ENCODE peak calls at places on chromosomes 5 and 9, in seven cellular contexts. One of them, this sample, is unnamed.

GRCh38 chr5:39400711-39401385 is 23.9 kb downstream of the DAB2 start:
- DNase-seq in neuronal stem cell: no peak
- DNase-seq in A549: no peak
- DNase-seq in activated T-helper 9 cell treated with anti-CD3 and anti-CD28 coated beads, Interleukin-2, amount 50 U/mL, for 16 hours: no peak
- DNase-seq in HT-29: no peak
- DNase-seq in hypothalamus: no peak
- DNase-seq in activated T-helper 1 cell treated with anti-CD3 and anti-CD28 coated beads, Interleukin-12 subunit alpha, Interleukin-12 subunit beta, Interleukin-2, Interleukin-4 antibody, amounts not matched to agents 30 ng/mL and 10 ng/mL and 1 ng/mL, durations not matched to agents 14 hours and 24 hours and 36 hours: no peak
- DNase-seq in this sample: no peak

GRCh38 chr9:5630038-5630507 is 1.2 kb downstream of the RIC1 start:
- DNase-seq in neuronal stem cell: peak
- DNase-seq in A549: peak
- DNase-seq in activated T-helper 9 cell treated with anti-CD3 and anti-CD28 coated beads, Interleukin-2, amount 50 U/mL, for 16 hours: no peak
- DNase-seq in HT-29: peak
- DNase-seq in hypothalamus: no peak
- DNase-seq in activated T-helper 1 cell treated with anti-CD3 and anti-CD28 coated beads, Interleukin-12 subunit alpha, Interleukin-12 subunit beta, Interleukin-2, Interleukin-4 antibody, amounts not matched to agents 30 ng/mL and 10 ng/mL and 1 ng/mL, durations not matched to agents 14 hours and 24 hours and 36 hours: no peak
- DNase-seq in this sample: peak

GRCh38 chr5:66877843-66878242 is 281.6 kb downstream of the MAST4 start:
- DNase-seq in neuronal stem cell: no peak
- DNase-seq in A549: peak
- DNase-seq in activated T-helper 9 cell treated with anti-CD3 and anti-CD28 coated beads, Interleukin-2, amount 50 U/mL, for 16 hours: no peak
- DNase-seq in HT-29: peak
- DNase-seq in hypothalamus: no peak
- DNase-seq in activated T-helper 1 cell treated with anti-CD3 and anti-CD28 coated beads, Interleukin-12 subunit alpha, Interleukin-12 subunit beta, Interleukin-2, Interleukin-4 antibody, amounts not matched to agents 30 ng/mL and 10 ng/mL and 1 ng/mL, durations not matched to agents 14 hours and 24 hours and 36 hours: no peak
- DNase-seq in this sample: peak

GRCh38 chr5:108884736-108885135 is 137.0 kb downstream of the FER start:
- DNase-seq in neuronal stem cell: no peak
- DNase-seq in A549: peak
- DNase-seq in activated T-helper 9 cell treated with anti-CD3 and anti-CD28 coated beads, Interleukin-2, amount 50 U/mL, for 16 hours: no peak
- DNase-seq in HT-29: no peak
- DNase-seq in hypothalamus: no peak
- DNase-seq in activated T-helper 1 cell treated with anti-CD3 and anti-CD28 coated beads, Interleukin-12 subunit alpha, Interleukin-12 subunit beta, Interleukin-2, Interleukin-4 antibody, amounts not matched to agents 30 ng/mL and 10 ng/mL and 1 ng/mL, durations not matched to agents 14 hours and 24 hours and 36 hours: no peak
- DNase-seq in this sample: no peak

GRCh38 chr5:160287378-160288051 is 24.8 kb downstream of the CCNJL start:
- DNase-seq in neuronal stem cell: peak
- DNase-seq in A549: no peak
- DNase-seq in activated T-helper 9 cell treated with anti-CD3 and anti-CD28 coated beads, Interleukin-2, amount 50 U/mL, for 16 hours: no peak
- DNase-seq in HT-29: no peak
- DNase-seq in hypothalamus: peak
- DNase-seq in activated T-helper 1 cell treated with anti-CD3 and anti-CD28 coated beads, Interleukin-12 subunit alpha, Interleukin-12 subunit beta, Interleukin-2, Interleukin-4 antibody, amounts not matched to agents 30 ng/mL and 10 ng/mL and 1 ng/mL, durations not matched to agents 14 hours and 24 hours and 36 hours: no peak
- DNase-seq in this sample: peak

GRCh38 chr5:157345067-157345466 is 79.1 kb downstream of the CYFIP2 start:
- DNase-seq in neuronal stem cell: no peak
- DNase-seq in A549: no peak
- DNase-seq in activated T-helper 9 cell treated with anti-CD3 and anti-CD28 coated beads, Interleukin-2, amount 50 U/mL, for 16 hours: no peak
- DNase-seq in HT-29: no peak
- DNase-seq in hypothalamus: no peak
- DNase-seq in activated T-helper 1 cell treated with anti-CD3 and anti-CD28 coated beads, Interleukin-12 subunit alpha, Interleukin-12 subunit beta, Interleukin-2, Interleukin-4 antibody, amounts not matched to agents 30 ng/mL and 10 ng/mL and 1 ng/mL, durations not matched to agents 14 hours and 24 hours and 36 hours: no peak
- DNase-seq in this sample: no peak

GRCh38 chr5:148807845-148808244 is 18.6 kb upstream of the ADRB2 start:
- DNase-seq in neuronal stem cell: no peak
- DNase-seq in A549: no peak
- DNase-seq in activated T-helper 9 cell treated with anti-CD3 and anti-CD28 coated beads, Interleukin-2, amount 50 U/mL, for 16 hours: no peak
- DNase-seq in HT-29: no peak
- DNase-seq in hypothalamus: no peak
- DNase-seq in activated T-helper 1 cell treated with anti-CD3 and anti-CD28 coated beads, Interleukin-12 subunit alpha, Interleukin-12 subunit beta, Interleukin-2, Interleukin-4 antibody, amounts not matched to agents 30 ng/mL and 10 ng/mL and 1 ng/mL, durations not matched to agents 14 hours and 24 hours and 36 hours: no peak
- DNase-seq in this sample: peak

GRCh38 chr5:31408814-31409213 is 123.1 kb downstream of the DROSHA start:
- DNase-seq in neuronal stem cell: no peak
- DNase-seq in A549: no peak
- DNase-seq in activated T-helper 9 cell treated with anti-CD3 and anti-CD28 coated beads, Interleukin-2, amount 50 U/mL, for 16 hours: no peak
- DNase-seq in HT-29: peak
- DNase-seq in hypothalamus: no peak
- DNase-seq in activated T-helper 1 cell treated with anti-CD3 and anti-CD28 coated beads, Interleukin-12 subunit alpha, Interleukin-12 subunit beta, Interleukin-2, Interleukin-4 antibody, amounts not matched to agents 30 ng/mL and 10 ng/mL and 1 ng/mL, durations not matched to agents 14 hours and 24 hours and 36 hours: no peak
- DNase-seq in this sample: peak

GRCh38 chr5:112418412-112419049 is 546 bp downstream of the EPB41L4A start:
- DNase-seq in neuronal stem cell: peak
- DNase-seq in A549: no peak
- DNase-seq in activated T-helper 9 cell treated with anti-CD3 and anti-CD28 coated beads, Interleukin-2, amount 50 U/mL, for 16 hours: no peak
- DNase-seq in HT-29: no peak
- DNase-seq in hypothalamus: peak
- DNase-seq in activated T-helper 1 cell treated with anti-CD3 and anti-CD28 coated beads, Interleukin-12 subunit alpha, Interleukin-12 subunit beta, Interleukin-2, Interleukin-4 antibody, amounts not matched to agents 30 ng/mL and 10 ng/mL and 1 ng/mL, durations not matched to agents 14 hours and 24 hours and 36 hours: no peak
- DNase-seq in this sample: no peak

GRCh38 chr9:72271617-72272478 is 93.2 kb downstream of the ZFAND5 start:
- DNase-seq in neuronal stem cell: peak
- DNase-seq in A549: peak
- DNase-seq in activated T-helper 9 cell treated with anti-CD3 and anti-CD28 coated beads, Interleukin-2, amount 50 U/mL, for 16 hours: no peak
- DNase-seq in HT-29: peak
- DNase-seq in hypothalamus: no peak
- DNase-seq in activated T-helper 1 cell treated with anti-CD3 and anti-CD28 coated beads, Interleukin-12 subunit alpha, Interleukin-12 subunit beta, Interleukin-2, Interleukin-4 antibody, amounts not matched to agents 30 ng/mL and 10 ng/mL and 1 ng/mL, durations not matched to agents 14 hours and 24 hours and 36 hours: no peak
- DNase-seq in this sample: peak

GRCh38 chr9:74001382-74001781 is 495.8 kb upstream of the RORB start:
- DNase-seq in neuronal stem cell: no peak
- DNase-seq in A549: no peak
- DNase-seq in activated T-helper 9 cell treated with anti-CD3 and anti-CD28 coated beads, Interleukin-2, amount 50 U/mL, for 16 hours: no peak
- DNase-seq in HT-29: no peak
- DNase-seq in hypothalamus: no peak
- DNase-seq in activated T-helper 1 cell treated with anti-CD3 and anti-CD28 coated beads, Interleukin-12 subunit alpha, Interleukin-12 subunit beta, Interleukin-2, Interleukin-4 antibody, amounts not matched to agents 30 ng/mL and 10 ng/mL and 1 ng/mL, durations not matched to agents 14 hours and 24 hours and 36 hours: no peak
- DNase-seq in this sample: no peak

GRCh38 chr9:95574176-95574575 is 57.4 kb upstream of the PTCH1 start:
- DNase-seq in neuronal stem cell: no peak
- DNase-seq in A549: peak
- DNase-seq in activated T-helper 9 cell treated with anti-CD3 and anti-CD28 coated beads, Interleukin-2, amount 50 U/mL, for 16 hours: no peak
- DNase-seq in HT-29: peak
- DNase-seq in hypothalamus: peak
- DNase-seq in activated T-helper 1 cell treated with anti-CD3 and anti-CD28 coated beads, Interleukin-12 subunit alpha, Interleukin-12 subunit beta, Interleukin-2, Interleukin-4 antibody, amounts not matched to agents 30 ng/mL and 10 ng/mL and 1 ng/mL, durations not matched to agents 14 hours and 24 hours and 36 hours: no peak
- DNase-seq in this sample: no peak

GRCh38 chr9:109314011-109314531 is 6.8 kb downstream of the EPB41L4B start:
- DNase-seq in neuronal stem cell: no peak
- DNase-seq in A549: no peak
- DNase-seq in activated T-helper 9 cell treated with anti-CD3 and anti-CD28 coated beads, Interleukin-2, amount 50 U/mL, for 16 hours: no peak
- DNase-seq in HT-29: no peak
- DNase-seq in hypothalamus: no peak
- DNase-seq in activated T-helper 1 cell treated with anti-CD3 and anti-CD28 coated beads, Interleukin-12 subunit alpha, Interleukin-12 subunit beta, Interleukin-2, Interleukin-4 antibody, amounts not matched to agents 30 ng/mL and 10 ng/mL and 1 ng/mL, durations not matched to agents 14 hours and 24 hours and 36 hours: no peak
- DNase-seq in this sample: no peak

GRCh38 chr9:113809192-113809482 is 67.0 kb upstream of the ZNF618 start:
- DNase-seq in neuronal stem cell: no peak
- DNase-seq in A549: no peak
- DNase-seq in activated T-helper 9 cell treated with anti-CD3 and anti-CD28 coated beads, Interleukin-2, amount 50 U/mL, for 16 hours: no peak
- DNase-seq in HT-29: no peak
- DNase-seq in hypothalamus: no peak
- DNase-seq in activated T-helper 1 cell treated with anti-CD3 and anti-CD28 coated beads, Interleukin-12 subunit alpha, Interleukin-12 subunit beta, Interleukin-2, Interleukin-4 antibody, amounts not matched to agents 30 ng/mL and 10 ng/mL and 1 ng/mL, durations not matched to agents 14 hours and 24 hours and 36 hours: no peak
- DNase-seq in this sample: no peak

GRCh38 chr5:55151923-55152842 is 7.8 kb upstream of the GPX8 start:
- DNase-seq in neuronal stem cell: no peak
- DNase-seq in A549: no peak
- DNase-seq in activated T-helper 9 cell treated with anti-CD3 and anti-CD28 coated beads, Interleukin-2, amount 50 U/mL, for 16 hours: no peak
- DNase-seq in HT-29: no peak
- DNase-seq in hypothalamus: no peak
- DNase-seq in activated T-helper 1 cell treated with anti-CD3 and anti-CD28 coated beads, Interleukin-12 subunit alpha, Interleukin-12 subunit beta, Interleukin-2, Interleukin-4 antibody, amounts not matched to agents 30 ng/mL and 10 ng/mL and 1 ng/mL, durations not matched to agents 14 hours and 24 hours and 36 hours: no peak
- DNase-seq in this sample: no peak

GRCh38 chr9:128203842-128204551 is 818 bp downstream of the DNM1 start:
- DNase-seq in neuronal stem cell: peak
- DNase-seq in A549: peak
- DNase-seq in activated T-helper 9 cell treated with anti-CD3 and anti-CD28 coated beads, Interleukin-2, amount 50 U/mL, for 16 hours: no peak
- DNase-seq in HT-29: peak
- DNase-seq in hypothalamus: no peak
- DNase-seq in activated T-helper 1 cell treated with anti-CD3 and anti-CD28 coated beads, Interleukin-12 subunit alpha, Interleukin-12 subunit beta, Interleukin-2, Interleukin-4 antibody, amounts not matched to agents 30 ng/mL and 10 ng/mL and 1 ng/mL, durations not matched to agents 14 hours and 24 hours and 36 hours: no peak
- DNase-seq in this sample: peak

GRCh38 chr9:89878687-89879086 is 273.9 kb downstream of the GADD45G start:
- DNase-seq in neuronal stem cell: no peak
- DNase-seq in A549: no peak
- DNase-seq in activated T-helper 9 cell treated with anti-CD3 and anti-CD28 coated beads, Interleukin-2, amount 50 U/mL, for 16 hours: no peak
- DNase-seq in HT-29: no peak
- DNase-seq in hypothalamus: no peak
- DNase-seq in activated T-helper 1 cell treated with anti-CD3 and anti-CD28 coated beads, Interleukin-12 subunit alpha, Interleukin-12 subunit beta, Interleukin-2, Interleukin-4 antibody, amounts not matched to agents 30 ng/mL and 10 ng/mL and 1 ng/mL, durations not matched to agents 14 hours and 24 hours and 36 hours: no peak
- DNase-seq in this sample: no peak

GRCh38 chr9:35105571-35106342 is 2.8 kb upstream of the STOML2 start:
- DNase-seq in neuronal stem cell: no peak
- DNase-seq in A549: no peak
- DNase-seq in activated T-helper 9 cell treated with anti-CD3 and anti-CD28 coated beads, Interleukin-2, amount 50 U/mL, for 16 hours: no peak
- DNase-seq in HT-29: no peak
- DNase-seq in hypothalamus: no peak
- DNase-seq in activated T-helper 1 cell treated with anti-CD3 and anti-CD28 coated beads, Interleukin-12 subunit alpha, Interleukin-12 subunit beta, Interleukin-2, Interleukin-4 antibody, amounts not matched to agents 30 ng/mL and 10 ng/mL and 1 ng/mL, durations not matched to agents 14 hours and 24 hours and 36 hours: no peak
- DNase-seq in this sample: no peak

GRCh38 chr9:81112638-81113037 is 576.7 kb downstream of the TLE1 start:
- DNase-seq in neuronal stem cell: no peak
- DNase-seq in A549: no peak
- DNase-seq in activated T-helper 9 cell treated with anti-CD3 and anti-CD28 coated beads, Interleukin-2, amount 50 U/mL, for 16 hours: no peak
- DNase-seq in HT-29: no peak
- DNase-seq in hypothalamus: no peak
- DNase-seq in activated T-helper 1 cell treated with anti-CD3 and anti-CD28 coated beads, Interleukin-12 subunit alpha, Interleukin-12 subunit beta, Interleukin-2, Interleukin-4 antibody, amounts not matched to agents 30 ng/mL and 10 ng/mL and 1 ng/mL, durations not matched to agents 14 hours and 24 hours and 36 hours: no peak
- DNase-seq in this sample: no peak

GRCh38 chr9:91078041-91078441 is 276.4 kb downstream of the SYK start:
- DNase-seq in neuronal stem cell: no peak
- DNase-seq in A549: no peak
- DNase-seq in activated T-helper 9 cell treated with anti-CD3 and anti-CD28 coated beads, Interleukin-2, amount 50 U/mL, for 16 hours: no peak
- DNase-seq in HT-29: no peak
- DNase-seq in hypothalamus: no peak
- DNase-seq in activated T-helper 1 cell treated with anti-CD3 and anti-CD28 coated beads, Interleukin-12 subunit alpha, Interleukin-12 subunit beta, Interleukin-2, Interleukin-4 antibody, amounts not matched to agents 30 ng/mL and 10 ng/mL and 1 ng/mL, durations not matched to agents 14 hours and 24 hours and 36 hours: no peak
- DNase-seq in this sample: peak

GRCh38 chr9:105993051-105993854 is 298.9 kb downstream of the TMEM38B start:
- DNase-seq in neuronal stem cell: no peak
- DNase-seq in A549: no peak
- DNase-seq in activated T-helper 9 cell treated with anti-CD3 and anti-CD28 coated beads, Interleukin-2, amount 50 U/mL, for 16 hours: no peak
- DNase-seq in HT-29: no peak
- DNase-seq in hypothalamus: peak
- DNase-seq in activated T-helper 1 cell treated with anti-CD3 and anti-CD28 coated beads, Interleukin-12 subunit alpha, Interleukin-12 subunit beta, Interleukin-2, Interleukin-4 antibody, amounts not matched to agents 30 ng/mL and 10 ng/mL and 1 ng/mL, durations not matched to agents 14 hours and 24 hours and 36 hours: no peak
- DNase-seq in this sample: no peak

GRCh38 chr5:58246521-58246944 is 213.4 kb downstream of the PLK2 start:
- DNase-seq in neuronal stem cell: no peak
- DNase-seq in A549: no peak
- DNase-seq in activated T-helper 9 cell treated with anti-CD3 and anti-CD28 coated beads, Interleukin-2, amount 50 U/mL, for 16 hours: no peak
- DNase-seq in HT-29: no peak
- DNase-seq in hypothalamus: no peak
- DNase-seq in activated T-helper 1 cell treated with anti-CD3 and anti-CD28 coated beads, Interleukin-12 subunit alpha, Interleukin-12 subunit beta, Interleukin-2, Interleukin-4 antibody, amounts not matched to agents 30 ng/mL and 10 ng/mL and 1 ng/mL, durations not matched to agents 14 hours and 24 hours and 36 hours: no peak
- DNase-seq in this sample: no peak

GRCh38 chr5:105581988-105582690 is 2019.5 kb upstream of the NUDT12 start:
- DNase-seq in neuronal stem cell: no peak
- DNase-seq in A549: no peak
- DNase-seq in activated T-helper 9 cell treated with anti-CD3 and anti-CD28 coated beads, Interleukin-2, amount 50 U/mL, for 16 hours: no peak
- DNase-seq in HT-29: no peak
- DNase-seq in hypothalamus: no peak
- DNase-seq in activated T-helper 1 cell treated with anti-CD3 and anti-CD28 coated beads, Interleukin-12 subunit alpha, Interleukin-12 subunit beta, Interleukin-2, Interleukin-4 antibody, amounts not matched to agents 30 ng/mL and 10 ng/mL and 1 ng/mL, durations not matched to agents 14 hours and 24 hours and 36 hours: no peak
- DNase-seq in this sample: no peak

GRCh38 chr9:86354882-86355399 is 731 bp upstream of the TUT7 start:
- DNase-seq in neuronal stem cell: no peak
- DNase-seq in A549: no peak
- DNase-seq in activated T-helper 9 cell treated with anti-CD3 and anti-CD28 coated beads, Interleukin-2, amount 50 U/mL, for 16 hours: no peak
- DNase-seq in HT-29: no peak
- DNase-seq in hypothalamus: no peak
- DNase-seq in activated T-helper 1 cell treated with anti-CD3 and anti-CD28 coated beads, Interleukin-12 subunit alpha, Interleukin-12 subunit beta, Interleukin-2, Interleukin-4 antibody, amounts not matched to agents 30 ng/mL and 10 ng/mL and 1 ng/mL, durations not matched to agents 14 hours and 24 hours and 36 hours: no peak
- DNase-seq in this sample: no peak